ENCODE peak calls at places on chromosome 17, in seven cellular contexts. Z, Q, L, A, N, R and M are unnamed samples.

GRCh38 chr17:38897671-38898290 is 27.6 kb upstream of the LASP1NB start:
- DNase-seq in Z (peak), Q (no peak), L (peak), A (no peak), N (no peak), R (no peak), M (no peak)

GRCh38 chr17:67151717-67152116 is 93.3 kb downstream of the HELZ start:
- DNase-seq in Z (no peak), Q (no peak), L (no peak), A (peak), N (no peak), R (peak), M (no peak)

GRCh38 chr17:80763293-80763867 is 218.7 kb downstream of the RPTOR start:
- DNase-seq in Z (no peak), Q (no peak), L (no peak), A (no peak), N (no peak), R (no peak), M (no peak)

GRCh38 chr17:8386841-8387240 is 3.8 kb upstream of the RPL26 start:
- DNase-seq in Z (no peak), Q (no peak), L (no peak), A (no peak), N (no peak), R (no peak), M (peak)

GRCh38 chr17:77825621-77826020 is 132.9 kb upstream of the TNRC6C start:
- DNase-seq in Z (no peak), Q (no peak), L (no peak), A (no peak), N (no peak), R (no peak), M (no peak)

GRCh38 chr17:49585422-49586027 is 9.9 kb downstream of the NXPH3 start:
- DNase-seq in Z (no peak), Q (no peak), L (no peak), A (no peak), N (no peak), R (no peak), M (peak)

GRCh38 chr17:10061131-10061581 is 137.2 kb downstream of the GAS7 start:
- DNase-seq in Z (no peak), Q (no peak), L (no peak), A (no peak), N (no peak), R (peak), M (no peak)

GRCh38 chr17:50020841-50021599 is 26.0 kb upstream of the DLX3 start:
- DNase-seq in Z (no peak), Q (no peak), L (no peak), A (no peak), N (no peak), R (no peak), M (no peak)

GRCh38 chr17:73432624-73433190 is 120.9 kb upstream of the CDC42EP4 start:
- DNase-seq in Z (no peak), Q (no peak), L (no peak), A (no peak), N (no peak), R (no peak), M (no peak)

GRCh38 chr17:15954222-15954621 is 9.3 kb downstream of the ADORA2B start:
- DNase-seq in Z (no peak), Q (no peak), L (no peak), A (peak), N (no peak), R (peak), M (no peak)

GRCh38 chr17:32486701-32487459 is at the start of gene CDK5R1:
- DNase-seq in Z (peak), Q (peak), L (peak), A (peak), N (peak), R (peak), M (peak)

GRCh38 chr17:69732272-69732671 is 317.8 kb downstream of the MAP2K6 start:
- DNase-seq in Z (no peak), Q (no peak), L (no peak), A (no peak), N (no peak), R (peak), M (no peak)

GRCh38 chr17:66576473-66576872 is 258.4 kb upstream of the CACNG5 start:
- DNase-seq in Z (no peak), Q (no peak), L (no peak), A (no peak), N (no peak), R (peak), M (no peak)

GRCh38 chr17:73203788-73204479 is 11.1 kb downstream of the COG1 start:
- DNase-seq in Z (no peak), Q (no peak), L (no peak), A (no peak), N (no peak), R (no peak), M (no peak)

GRCh38 chr17:83101805-83102480 is 22.5 kb downstream of the METRNL start:
- DNase-seq in Z (peak), Q (peak), L (no peak), A (peak), N (no peak), R (no peak), M (no peak)

GRCh38 chr17:54932711-54933110 is 32.1 kb downstream of the TOM1L1 start:
- DNase-seq in Z (no peak), Q (no peak), L (no peak), A (no peak), N (no peak), R (peak), M (no peak)

GRCh38 chr17:81400154-81400938 is 5.1 kb downstream of the BAHCC1 start:
- DNase-seq in Z (no peak), Q (peak), L (peak), A (no peak), N (no peak), R (peak), M (peak)

GRCh38 chr17:11274106-11274505 is 33.1 kb downstream of the SHISA6 start:
- DNase-seq in Z (no peak), Q (no peak), L (no peak), A (no peak), N (no peak), R (no peak), M (no peak)

GRCh38 chr17:40958086-40958953 is 8.4 kb downstream of the KRT39 start:
- DNase-seq in Z (peak), Q (peak), L (no peak), A (peak), N (no peak), R (no peak), M (peak)

GRCh38 chr17:67725232-67726206 is 7.8 kb downstream of the NOL11 start:
- DNase-seq in Z (no peak), Q (no peak), L (no peak), A (no peak), N (no peak), R (no peak), M (peak)

GRCh38 chr17:39090832-39091622 is 60.4 kb downstream of the PLXDC1 start:
- DNase-seq in Z (no peak), Q (no peak), L (no peak), A (no peak), N (no peak), R (no peak), M (no peak)

GRCh38 chr17:69761011-69761410 is 314.0 kb upstream of the KCNJ16 start:
- DNase-seq in Z (no peak), Q (no peak), L (no peak), A (no peak), N (no peak), R (no peak), M (no peak)

GRCh38 chr17:34420254-34420766 is 57.3 kb upstream of the CCL1 start:
- DNase-seq in Z (peak), Q (peak), L (peak), A (peak), N (peak), R (peak), M (peak)

GRCh38 chr17:39926588-39927100 is 757 bp downstream of the ORMDL3 start:
- DNase-seq in Z (peak), Q (peak), L (no peak), A (peak), N (peak), R (no peak), M (peak)

GRCh38 chr17:28043296-28043695 is 819 bp downstream of the NLK start:
- DNase-seq in Z (no peak), Q (no peak), L (no peak), A (no peak), N (no peak), R (no peak), M (no peak)

GRCh38 chr17:50708050-50709000 is 611 bp upstream of the ANKRD40 start:
- DNase-seq in Z (no peak), Q (no peak), L (peak), A (no peak), N (no peak), R (peak), M (peak)

GRCh38 chr17:70187383-70187782 is 18.1 kb downstream of the KCNJ2 start:
- DNase-seq in Z (no peak), Q (no peak), L (no peak), A (peak), N (no peak), R (peak), M (no peak)

GRCh38 chr17:1043601-1044251 is 46.8 kb downstream of the TIMM22 start:
- DNase-seq in Z (no peak), Q (no peak), L (no peak), A (no peak), N (no peak), R (peak), M (peak)

GRCh38 chr17:62675701-62676100 is 48.2 kb downstream of the MRC2 start:
- DNase-seq in Z (no peak), Q (no peak), L (no peak), A (no peak), N (no peak), R (no peak), M (peak)

GRCh38 chr17:8326591-8327583 is 12.8 kb upstream of the ODF4 start:
- DNase-seq in Z (no peak), Q (peak), L (no peak), A (no peak), N (peak), R (peak), M (peak)

GRCh38 chr17:7380855-7381683 is at the start of gene TNK1:
- DNase-seq in Z (peak), Q (peak), L (no peak), A (peak), N (no peak), R (no peak), M (peak)

GRCh38 chr17:47864791-47865216 is 13.8 kb upstream of the SP6 start:
- DNase-seq in Z (no peak), Q (no peak), L (no peak), A (peak), N (no peak), R (no peak), M (no peak)

GRCh38 chr17:57538730-57539456 is 206.2 kb downstream of the CCDC182 start:
- DNase-seq in Z (no peak), Q (no peak), L (no peak), A (no peak), N (no peak), R (no peak), M (no peak)
- H3K27ac ChIP-seq in Z (no peak), Q (no peak), L (no peak), A (no peak), N (no peak), R (no peak), M (peak)

GRCh38 chr17:4602041-4602440 is 17.7 kb downstream of the SMTNL2 start:
- DNase-seq in Z (no peak), Q (no peak), L (no peak), A (no peak), N (no peak), R (no peak), M (no peak)

GRCh38 chr17:4601326-4601725 is 17.0 kb downstream of the SMTNL2 start:
- DNase-seq in Z (no peak), Q (no peak), L (no peak), A (no peak), N (no peak), R (no peak), M (no peak)

GRCh38 chr17:4599505-4600281 is 15.4 kb downstream of the SMTNL2 start:
- DNase-seq in Z (no peak), Q (no peak), L (no peak), A (no peak), N (no peak), R (peak), M (peak)

GRCh38 chr17:4598776-4599504 is 14.6 kb downstream of the SMTNL2 start:
- DNase-seq in Z (peak), Q (no peak), L (no peak), A (no peak), N (no peak), R (peak), M (peak)

DNA sequence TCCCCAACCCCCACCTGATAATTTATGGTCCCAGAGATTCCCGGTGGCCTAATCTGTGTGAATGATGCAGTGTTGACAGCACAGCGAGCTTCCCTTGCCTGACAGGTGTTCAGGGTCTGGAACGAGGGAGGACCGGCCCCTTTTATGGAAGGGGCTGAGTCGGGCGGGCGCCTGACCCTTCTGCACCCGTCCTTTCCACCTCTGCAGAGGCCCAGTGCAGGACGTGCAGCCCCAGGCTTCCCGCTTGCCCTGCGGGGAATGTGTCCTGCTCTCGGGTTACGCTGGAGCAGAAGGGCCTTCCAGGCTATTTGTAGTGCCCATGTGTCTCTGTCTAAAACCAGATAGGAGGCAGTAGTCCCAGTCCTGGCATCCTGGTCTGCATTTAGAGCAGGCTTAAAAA is 16.2 kb downstream of the SMTNL2 start:
- DNase-seq in Z (no peak), Q (no peak), L (no peak), A (no peak), N (no peak), R (no peak), M (peak)
- H3K27ac ChIP-seq in Z (no peak), Q (no peak), L (no peak), A (no peak), N (no peak), R (no peak), M (peak)

DNA sequence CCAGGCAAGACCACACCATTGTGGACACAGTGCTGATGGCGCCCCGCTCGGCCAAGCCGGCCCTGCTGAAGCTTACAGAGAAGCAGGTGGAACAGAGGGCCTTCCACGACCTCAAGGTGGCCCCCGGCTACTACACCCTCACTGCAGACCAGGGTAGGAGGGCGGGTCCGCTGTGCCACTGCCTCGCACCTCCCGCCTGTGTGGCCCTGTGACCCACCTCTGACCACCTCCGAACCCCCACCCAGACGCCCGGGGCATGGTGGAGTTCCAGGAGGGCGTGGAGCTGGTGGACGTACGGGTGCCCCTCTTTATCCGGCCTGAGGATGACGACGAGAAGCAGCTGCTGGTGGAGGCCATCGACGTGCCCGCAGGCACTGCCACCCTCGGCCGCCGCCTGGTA is 21.1 kb downstream of the ITGB4 start:
- DNase-seq in Z (no peak), Q (no peak), L (no peak), A (no peak), N (no peak), R (no peak), M (no peak)
- H3K27ac ChIP-seq in Z (no peak), Q (no peak), L (no peak), A (peak), N (no peak), R (no peak), M (no peak)

DNA sequence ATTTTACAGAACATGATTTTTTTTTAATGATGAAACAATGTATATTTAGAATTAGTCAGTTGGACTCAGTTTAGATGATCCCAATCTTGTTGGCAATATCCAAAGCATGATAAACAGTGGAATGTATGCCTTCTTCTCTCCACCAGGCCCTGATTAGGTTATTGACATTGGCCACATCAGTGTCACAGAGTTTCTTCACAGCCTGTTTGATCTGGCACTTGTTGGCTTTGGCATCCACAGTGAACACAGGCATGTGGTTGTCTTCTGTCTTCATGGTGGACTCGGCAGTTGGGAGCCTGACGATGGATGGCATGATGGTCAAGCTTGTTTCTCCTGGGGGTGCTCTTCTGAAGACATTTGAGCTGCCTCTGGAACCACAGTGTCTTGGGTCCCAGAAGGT is 317.5 kb downstream of the PMP22 start:
- DNase-seq in Z (no peak), Q (no peak), L (no peak), A (no peak), N (no peak), R (no peak), M (no peak)
- H3K27ac ChIP-seq in Z (no peak), Q (no peak), L (no peak), A (no peak), N (no peak), R (no peak), M (no peak)

GRCh38 chr17:43542854-43543253 is 3.3 kb downstream of the ETV4 start:
- DNase-seq in Z (no peak), Q (no peak), L (no peak), A (no peak), N (no peak), R (no peak), M (no peak)

GRCh38 chr17:43543771-43544575 is 2.2 kb downstream of the ETV4 start:
- DNase-seq in Z (no peak), Q (no peak), L (no peak), A (no peak), N (no peak), R (no peak), M (peak)

GRCh38 chr17:43543300-43543699 is 2.8 kb downstream of the ETV4 start:
- DNase-seq in Z (no peak), Q (no peak), L (no peak), A (no peak), N (no peak), R (no peak), M (no peak)

GRCh38 chr17:43545383-43545632 is 832 bp downstream of the ETV4 start:
- DNase-seq in Z (peak), Q (peak), L (no peak), A (no peak), N (no peak), R (no peak), M (no peak)

GRCh38 chr17:43540821-43541674 is 5.1 kb downstream of the ETV4 start:
- DNase-seq in Z (no peak), Q (no peak), L (no peak), A (no peak), N (no peak), R (peak), M (peak)
- H3K27ac ChIP-seq in Z (no peak), Q (no peak), L (no peak), A (peak), N (no peak), R (no peak), M (no peak)